ENCODE peak calls at places on chromosomes 7 and 10, in eight cellular contexts. One of them, this sample, is unnamed.
A peak's percentile ranks its signal among the peaks of the same experiment; 100 is the strongest.

GRCh38 chr7:158056761-158057160 is 530.9 kb downstream of the PTPRN2 start:
- DNase-seq in sigmoid colon: peak; percentile 58
- DNase-seq in esophagus squamous epithelium: no peak
- DNase-seq in dorsolateral prefrontal cortex: no peak
- DNase-seq in heart right ventricle: no peak
- DNase-seq in uterus: no peak
- DNase-seq in A549: no peak
- DNase-seq in A673: no peak
- DNase-seq in this sample: no peak

GRCh38 chr10:22710139-22710745 is 4.1 kb downstream of the PIP4K2A start:
- DNase-seq in esophagus squamous epithelium: no peak
- DNase-seq in A549: no peak
- DNase-seq in uterus: no peak
- DNase-seq in sigmoid colon: no peak
- DNase-seq in A673: no peak
- DNase-seq in heart right ventricle: no peak
- DNase-seq in dorsolateral prefrontal cortex: no peak
- DNase-seq in this sample: no peak

GRCh38 chr7:25832926-25833325 is 319.1 kb upstream of the NFE2L3 start:
- DNase-seq in A549: no peak
- DNase-seq in heart right ventricle: no peak
- DNase-seq in sigmoid colon: no peak
- DNase-seq in esophagus squamous epithelium: no peak
- DNase-seq in dorsolateral prefrontal cortex: no peak
- DNase-seq in A673: no peak
- DNase-seq in uterus: no peak
- DNase-seq in this sample: no peak

GRCh38 chr7:98439484-98439883 is 38.6 kb upstream of the BAIAP2L1 start:
- DNase-seq in dorsolateral prefrontal cortex: no peak
- DNase-seq in heart right ventricle: no peak
- DNase-seq in A549: no peak
- DNase-seq in esophagus squamous epithelium: no peak
- DNase-seq in uterus: no peak
- DNase-seq in A673: no peak
- DNase-seq in sigmoid colon: no peak
- DNase-seq in this sample: no peak

GRCh38 chr10:33661580-33662269 is 327.3 kb upstream of the NRP1 start:
- DNase-seq in A673: peak; percentile 52
- DNase-seq in dorsolateral prefrontal cortex: peak; percentile 55
- DNase-seq in A549: peak; percentile 42
- DNase-seq in esophagus squamous epithelium: peak; percentile 17
- DNase-seq in heart right ventricle: peak; percentile 66
- DNase-seq in sigmoid colon: peak; percentile 84
- DNase-seq in uterus: peak; percentile 28
- DNase-seq in this sample: peak; percentile 96

GRCh38 chr7:84191261-84191660 is 3.3 kb downstream of the SEMA3A start:
- DNase-seq in uterus: no peak
- DNase-seq in heart right ventricle: no peak
- DNase-seq in dorsolateral prefrontal cortex: no peak
- DNase-seq in sigmoid colon: no peak
- DNase-seq in esophagus squamous epithelium: no peak
- DNase-seq in A549: no peak
- DNase-seq in A673: no peak
- DNase-seq in this sample: peak; percentile 37

GRCh38 chr10:112336556-112337201 is 37.2 kb upstream of the ACSL5 start:
- DNase-seq in A673: no peak
- DNase-seq in esophagus squamous epithelium: no peak
- DNase-seq in heart right ventricle: no peak
- DNase-seq in dorsolateral prefrontal cortex: no peak
- DNase-seq in sigmoid colon: no peak
- DNase-seq in A549: no peak
- DNase-seq in uterus: no peak
- DNase-seq in this sample: no peak

GRCh38 chr7:140231779-140232491 is 55.2 kb upstream of the KDM7A start:
- DNase-seq in sigmoid colon: no peak
- DNase-seq in esophagus squamous epithelium: no peak
- DNase-seq in heart right ventricle: no peak
- DNase-seq in A549: no peak
- DNase-seq in A673: no peak
- DNase-seq in uterus: no peak
- DNase-seq in dorsolateral prefrontal cortex: no peak
- DNase-seq in this sample: no peak

GRCh38 chr10:81889181-81889769 is 14.3 kb downstream of the NRG3 start:
- DNase-seq in uterus: no peak
- DNase-seq in sigmoid colon: no peak
- DNase-seq in esophagus squamous epithelium: no peak
- DNase-seq in heart right ventricle: no peak
- DNase-seq in A549: no peak
- DNase-seq in A673: no peak
- DNase-seq in dorsolateral prefrontal cortex: no peak
- DNase-seq in this sample: no peak

GRCh38 chr7:151076863-151077704 is 3.5 kb downstream of the FASTK start:
- DNase-seq in uterus: no peak
- DNase-seq in esophagus squamous epithelium: no peak
- DNase-seq in A673: no peak
- DNase-seq in sigmoid colon: no peak
- DNase-seq in A549: peak; percentile 70
- DNase-seq in heart right ventricle: no peak
- DNase-seq in dorsolateral prefrontal cortex: no peak
- DNase-seq in this sample: no peak

GRCh38 chr10:78023741-78024140 is 5.6 kb downstream of the POLR3A start:
- DNase-seq in sigmoid colon: no peak
- DNase-seq in heart right ventricle: no peak
- DNase-seq in esophagus squamous epithelium: no peak
- DNase-seq in uterus: no peak
- DNase-seq in dorsolateral prefrontal cortex: no peak
- DNase-seq in A673: no peak
- DNase-seq in A549: no peak
- DNase-seq in this sample: no peak

GRCh38 chr10:78025685-78026364 is 3.5 kb downstream of the POLR3A start:
- DNase-seq in sigmoid colon: no peak
- DNase-seq in dorsolateral prefrontal cortex: no peak
- DNase-seq in A673: no peak
- DNase-seq in uterus: no peak
- DNase-seq in A549: no peak
- DNase-seq in esophagus squamous epithelium: no peak
- DNase-seq in heart right ventricle: no peak
- DNase-seq in this sample: peak; percentile 85

GRCh38 chr10:78029294-78030226 is at the start of gene POLR3A:
- DNase-seq in sigmoid colon: peak; percentile 99
- DNase-seq in heart right ventricle: peak; percentile 95
- DNase-seq in A549: peak; percentile 94
- DNase-seq in dorsolateral prefrontal cortex: peak; percentile 93
- DNase-seq in uterus: peak; percentile 97
- DNase-seq in esophagus squamous epithelium: peak; percentile 87
- DNase-seq in A673: peak; percentile 98
- DNase-seq in this sample: peak; percentile 99

GRCh38 chr10:78033623-78034470 is at the start of gene RPS24:
- DNase-seq in esophagus squamous epithelium: peak; percentile 72
- DNase-seq in uterus: peak; percentile 94
- DNase-seq in heart right ventricle: peak; percentile 94
- DNase-seq in A673: peak; percentile 98
- DNase-seq in A549: peak; percentile 95
- DNase-seq in dorsolateral prefrontal cortex: peak; percentile 95
- DNase-seq in sigmoid colon: peak; percentile 98
- DNase-seq in this sample: peak; percentile 98

DNA sequence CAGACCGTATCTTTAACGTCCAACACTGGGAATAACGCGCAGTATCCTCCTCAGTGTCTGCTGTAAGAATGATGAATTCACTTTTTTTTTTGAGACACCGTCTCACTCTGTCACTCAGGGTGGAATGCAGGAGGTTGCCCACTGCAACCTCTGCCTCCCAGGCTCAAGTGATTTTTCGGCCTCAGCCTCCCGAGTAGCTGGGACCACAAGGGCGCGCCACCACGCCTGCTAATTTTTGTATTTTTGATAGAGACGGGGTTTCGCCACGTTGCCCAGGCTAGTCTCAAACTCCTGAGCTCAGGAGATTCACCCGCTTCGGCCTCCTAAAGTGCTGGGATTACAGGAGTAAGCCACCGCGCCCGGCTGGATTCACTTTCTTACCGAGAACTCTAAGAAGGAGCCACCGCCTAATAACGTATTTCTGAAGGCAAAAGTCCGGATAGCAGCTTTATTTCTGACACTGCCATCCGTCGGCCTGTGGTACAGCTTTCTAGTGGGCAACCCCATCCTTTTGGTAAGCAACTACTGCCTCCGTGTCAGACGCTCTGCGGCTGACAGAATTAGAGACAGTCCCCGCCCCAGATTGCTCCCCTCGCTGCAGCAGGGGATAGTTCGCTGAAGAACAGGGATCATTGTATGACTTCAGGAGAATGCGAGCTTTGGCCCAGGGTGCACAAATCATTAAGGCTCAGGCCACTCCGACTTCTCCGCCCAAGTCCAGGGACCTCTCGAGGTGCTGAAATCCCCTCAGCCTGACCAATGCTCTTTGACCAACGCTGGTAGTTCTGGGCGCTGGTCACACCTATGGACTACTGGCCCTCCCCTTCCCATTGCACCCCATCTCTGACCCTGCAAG is 649 bp downstream of the POLR3A start:
- DNase-seq in A673: no peak
- DNase-seq in uterus: no peak
- DNase-seq in esophagus squamous epithelium: no peak
- DNase-seq in heart right ventricle: no peak
- DNase-seq in sigmoid colon: peak; percentile 54
- DNase-seq in dorsolateral prefrontal cortex: no peak
- DNase-seq in A549: no peak
- DNase-seq in this sample: peak; percentile 64
- H3K4me3 ChIP-seq in A673: peak overlapping the region; percentile 96
- H3K4me3 ChIP-seq in uterus: peak overlapping the region; percentile 79
- H3K4me3 ChIP-seq in esophagus squamous epithelium: peak overlapping the region; percentile 98
- H3K4me3 ChIP-seq in heart right ventricle: peak overlapping the region; percentile 60
- H3K4me3 ChIP-seq in sigmoid colon: peak overlapping the region; percentile 60
- H3K4me3 ChIP-seq in dorsolateral prefrontal cortex: peak overlapping the region; percentile 86
- H3K4me3 ChIP-seq in A549: peak overlapping the region; percentile 81
- H3K4me3 ChIP-seq in this sample: peak overlapping the region; percentile 79

GRCh38 chr10:13095094-13095493 is 4.9 kb upstream of the OPTN start:
- DNase-seq in A549: no peak
- DNase-seq in uterus: no peak
- DNase-seq in heart right ventricle: no peak
- DNase-seq in A673: no peak
- DNase-seq in dorsolateral prefrontal cortex: no peak
- DNase-seq in sigmoid colon: no peak
- DNase-seq in esophagus squamous epithelium: no peak
- DNase-seq in this sample: peak; percentile 45

GRCh38 chr10:13099666-13100348 is at the start of gene OPTN:
- DNase-seq in dorsolateral prefrontal cortex: peak; percentile 74
- DNase-seq in A673: peak; percentile 87
- DNase-seq in heart right ventricle: peak; percentile 84
- DNase-seq in sigmoid colon: peak; percentile 89
- DNase-seq in esophagus squamous epithelium: no peak
- DNase-seq in uterus: peak; percentile 79
- DNase-seq in A549: peak; percentile 83
- DNase-seq in this sample: peak; percentile 72

GRCh38 chr10:13099144-13099665 is 758 bp upstream of the OPTN start:
- DNase-seq in dorsolateral prefrontal cortex: peak; percentile 70
- DNase-seq in A673: peak; percentile 63
- DNase-seq in uterus: peak; percentile 58
- DNase-seq in A549: peak; percentile 74
- DNase-seq in sigmoid colon: peak; percentile 77
- DNase-seq in esophagus squamous epithelium: no peak
- DNase-seq in heart right ventricle: peak; percentile 25
- DNase-seq in this sample: peak; percentile 66

GRCh38 chr10:13092446-13093102 is 7.4 kb upstream of the OPTN start:
- DNase-seq in uterus: no peak
- DNase-seq in heart right ventricle: no peak
- DNase-seq in A549: no peak
- DNase-seq in esophagus squamous epithelium: no peak
- DNase-seq in A673: no peak
- DNase-seq in sigmoid colon: no peak
- DNase-seq in dorsolateral prefrontal cortex: no peak
- DNase-seq in this sample: peak; percentile 23

GRCh38 chr10:13095929-13096328 is 4.0 kb upstream of the OPTN start:
- DNase-seq in A673: no peak
- DNase-seq in dorsolateral prefrontal cortex: no peak
- DNase-seq in uterus: no peak
- DNase-seq in heart right ventricle: no peak
- DNase-seq in esophagus squamous epithelium: no peak
- DNase-seq in A549: no peak
- DNase-seq in sigmoid colon: no peak
- DNase-seq in this sample: no peak
- H3K4me3 ChIP-seq in A673: no peak overlapping the region
- H3K4me3 ChIP-seq in dorsolateral prefrontal cortex: no peak overlapping the region
- H3K4me3 ChIP-seq in uterus: no peak overlapping the region
- H3K4me3 ChIP-seq in heart right ventricle: no peak overlapping the region
- H3K4me3 ChIP-seq in esophagus squamous epithelium: no peak overlapping the region
- H3K4me3 ChIP-seq in A549: no peak overlapping the region
- H3K4me3 ChIP-seq in sigmoid colon: no peak overlapping the region
- H3K4me3 ChIP-seq in this sample: no peak overlapping the region

DNA sequence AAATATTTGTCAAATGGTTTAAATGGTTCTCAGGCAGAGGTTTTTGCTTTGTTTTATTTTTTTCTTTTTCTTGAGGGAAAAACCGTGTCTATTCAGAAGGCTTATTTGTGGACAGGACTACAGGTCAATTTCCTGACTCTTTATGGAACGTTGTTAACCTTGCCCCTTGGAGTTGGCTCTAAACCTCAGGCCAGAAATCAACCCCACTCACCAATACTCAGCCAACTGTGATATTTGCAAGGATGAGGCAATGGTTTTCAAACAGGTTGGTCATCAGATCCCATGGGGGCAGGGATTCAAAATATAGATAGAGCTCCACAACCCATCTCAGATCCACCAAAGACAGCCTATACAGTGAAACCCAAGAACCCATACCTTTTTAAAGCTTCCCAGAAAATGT is 10.2 kb downstream of the PDLIM1 start:
- DNase-seq in A549: no peak
- DNase-seq in A673: no peak
- DNase-seq in dorsolateral prefrontal cortex: no peak
- DNase-seq in uterus: no peak
- DNase-seq in heart right ventricle: no peak
- DNase-seq in esophagus squamous epithelium: no peak
- DNase-seq in sigmoid colon: no peak
- DNase-seq in this sample: no peak
- H3K4me3 ChIP-seq in A549: peak overlapping the region; percentile 1
- H3K4me3 ChIP-seq in A673: no peak overlapping the region
- H3K4me3 ChIP-seq in dorsolateral prefrontal cortex: no peak overlapping the region
- H3K4me3 ChIP-seq in uterus: no peak overlapping the region
- H3K4me3 ChIP-seq in heart right ventricle: no peak overlapping the region
- H3K4me3 ChIP-seq in esophagus squamous epithelium: no peak overlapping the region
- H3K4me3 ChIP-seq in sigmoid colon: no peak overlapping the region
- H3K4me3 ChIP-seq in this sample: no peak overlapping the region

GRCh38 chr10:69145864-69146263 is 21.9 kb downstream of the VPS26A start:
- DNase-seq in dorsolateral prefrontal cortex: no peak
- DNase-seq in heart right ventricle: no peak
- DNase-seq in A549: no peak
- DNase-seq in esophagus squamous epithelium: no peak
- DNase-seq in uterus: no peak
- DNase-seq in sigmoid colon: no peak
- DNase-seq in A673: no peak
- DNase-seq in this sample: no peak
- H3K4me3 ChIP-seq in dorsolateral prefrontal cortex: no peak overlapping the region
- H3K4me3 ChIP-seq in heart right ventricle: no peak overlapping the region
- H3K4me3 ChIP-seq in A549: no peak overlapping the region
- H3K4me3 ChIP-seq in esophagus squamous epithelium: no peak overlapping the region
- H3K4me3 ChIP-seq in uterus: no peak overlapping the region
- H3K4me3 ChIP-seq in sigmoid colon: no peak overlapping the region
- H3K4me3 ChIP-seq in A673: no peak overlapping the region
- H3K4me3 ChIP-seq in this sample: no peak overlapping the region